ENCODE peak calls at places on chromosomes 16 and 17, in six cellular contexts. One of them, this sample, is unnamed. For H3K27me3, the result is how much of the 10 kb centered on the place peaks cover.

GRCh38 chr17:50649042-50649908 is 14.6 kb downstream of the ABCC3 start:
- DNase-seq in GM23338: no peak
- DNase-seq in left ventricle myocardium inferior: no peak
- DNase-seq in AG04450: peak
- DNase-seq in cardiac muscle cell: no peak
- DNase-seq in upper lobe of left lung: no peak
- DNase-seq in this sample: no peak

GRCh38 chr16:71249399-71249798 is 18.9 kb upstream of the HYDIN start:
- DNase-seq in GM23338: peak
- DNase-seq in left ventricle myocardium inferior: no peak
- DNase-seq in AG04450: no peak
- DNase-seq in cardiac muscle cell: no peak
- DNase-seq in upper lobe of left lung: no peak
- DNase-seq in this sample: no peak

GRCh38 chr17:35433075-35433894 is 985 bp upstream of the SLFN12 start:
- DNase-seq in GM23338: peak
- DNase-seq in left ventricle myocardium inferior: peak
- DNase-seq in AG04450: peak
- DNase-seq in cardiac muscle cell: peak
- DNase-seq in upper lobe of left lung: peak
- DNase-seq in this sample: peak

GRCh38 chr17:31092475-31093064 is 2.2 kb upstream of the NF1 start:
- DNase-seq in GM23338: no peak
- DNase-seq in left ventricle myocardium inferior: no peak
- DNase-seq in AG04450: no peak
- DNase-seq in cardiac muscle cell: no peak
- DNase-seq in upper lobe of left lung: no peak
- DNase-seq in this sample: no peak

GRCh38 chr17:14276535-14277250 is 24.2 kb upstream of the HS3ST3B1 start:
- DNase-seq in GM23338: no peak
- DNase-seq in left ventricle myocardium inferior: no peak
- DNase-seq in AG04450: no peak
- DNase-seq in cardiac muscle cell: no peak
- DNase-seq in upper lobe of left lung: no peak
- DNase-seq in this sample: no peak

GRCh38 chr17:72122668-72123495 is 2.1 kb downstream of the SOX9 start:
- DNase-seq in GM23338: peak
- DNase-seq in left ventricle myocardium inferior: peak
- DNase-seq in AG04450: no peak
- DNase-seq in cardiac muscle cell: peak
- DNase-seq in upper lobe of left lung: no peak
- DNase-seq in this sample: no peak

GRCh38 chr16:12392585-12393089 is 411.1 kb downstream of the CPPED1 start:
- DNase-seq in GM23338: no peak
- DNase-seq in left ventricle myocardium inferior: no peak
- DNase-seq in AG04450: no peak
- DNase-seq in cardiac muscle cell: no peak
- DNase-seq in upper lobe of left lung: no peak
- DNase-seq in this sample: no peak

GRCh38 chr16:66247516-66248089 is 118.9 kb upstream of the CDH5 start:
- DNase-seq in GM23338: no peak
- DNase-seq in left ventricle myocardium inferior: peak
- DNase-seq in AG04450: no peak
- DNase-seq in cardiac muscle cell: no peak
- DNase-seq in upper lobe of left lung: no peak
- DNase-seq in this sample: no peak

GRCh38 chr16:11612110-11612981 is 25.6 kb upstream of the LITAF start:
- DNase-seq in GM23338: peak
- DNase-seq in left ventricle myocardium inferior: peak
- DNase-seq in AG04450: no peak
- DNase-seq in cardiac muscle cell: no peak
- DNase-seq in upper lobe of left lung: peak
- DNase-seq in this sample: peak

GRCh38 chr17:39461113-39461910 is at the start of gene CDK12:
- DNase-seq in GM23338: peak
- DNase-seq in left ventricle myocardium inferior: peak
- DNase-seq in AG04450: peak
- DNase-seq in cardiac muscle cell: peak
- DNase-seq in upper lobe of left lung: peak
- DNase-seq in this sample: peak

GRCh38 chr16:67396159-67396774 is 3.0 kb upstream of the TPPP3 start:
- DNase-seq in GM23338: peak
- DNase-seq in left ventricle myocardium inferior: peak
- DNase-seq in AG04450: no peak
- DNase-seq in cardiac muscle cell: peak
- DNase-seq in upper lobe of left lung: peak
- DNase-seq in this sample: peak

GRCh38 chr17:57135026-57135747 is 50.1 kb downstream of the AKAP1 start:
- DNase-seq in GM23338: no peak
- DNase-seq in left ventricle myocardium inferior: no peak
- DNase-seq in AG04450: no peak
- DNase-seq in cardiac muscle cell: no peak
- DNase-seq in upper lobe of left lung: no peak
- DNase-seq in this sample: no peak

GRCh38 chr16:85557083-85557975 is 55.8 kb upstream of the GSE1 start:
- DNase-seq in GM23338: peak
- DNase-seq in left ventricle myocardium inferior: no peak
- DNase-seq in AG04450: no peak
- DNase-seq in cardiac muscle cell: no peak
- DNase-seq in upper lobe of left lung: no peak
- DNase-seq in this sample: no peak

GRCh38 chr17:55005520-55005919 is 37.0 kb downstream of the STXBP4 start:
- DNase-seq in GM23338: peak
- DNase-seq in left ventricle myocardium inferior: no peak
- DNase-seq in AG04450: no peak
- DNase-seq in cardiac muscle cell: peak
- DNase-seq in upper lobe of left lung: no peak
- DNase-seq in this sample: no peak

GRCh38 chr16:89600956-89601355 is 12.5 kb upstream of the DPEP1 start:
- DNase-seq in GM23338: no peak
- DNase-seq in left ventricle myocardium inferior: no peak
- DNase-seq in AG04450: no peak
- DNase-seq in cardiac muscle cell: no peak
- DNase-seq in upper lobe of left lung: no peak
- DNase-seq in this sample: no peak

GRCh38 chr16:71303938-71304337 is 14.7 kb upstream of the CMTR2 start:
- DNase-seq in GM23338: no peak
- DNase-seq in left ventricle myocardium inferior: no peak
- DNase-seq in AG04450: no peak
- DNase-seq in cardiac muscle cell: no peak
- DNase-seq in upper lobe of left lung: no peak
- DNase-seq in this sample: no peak

GRCh38 chr16:82748026-82748425 is 121.3 kb downstream of the CDH13 start:
- DNase-seq in GM23338: no peak
- DNase-seq in left ventricle myocardium inferior: peak
- DNase-seq in AG04450: no peak
- DNase-seq in cardiac muscle cell: no peak
- DNase-seq in upper lobe of left lung: no peak
- DNase-seq in this sample: no peak

GRCh38 chr17:13460646-13461045 is 141.1 kb downstream of the HS3ST3A1 start:
- DNase-seq in GM23338: no peak
- DNase-seq in left ventricle myocardium inferior: no peak
- DNase-seq in AG04450: no peak
- DNase-seq in cardiac muscle cell: no peak
- DNase-seq in upper lobe of left lung: no peak
- DNase-seq in this sample: no peak

DNA sequence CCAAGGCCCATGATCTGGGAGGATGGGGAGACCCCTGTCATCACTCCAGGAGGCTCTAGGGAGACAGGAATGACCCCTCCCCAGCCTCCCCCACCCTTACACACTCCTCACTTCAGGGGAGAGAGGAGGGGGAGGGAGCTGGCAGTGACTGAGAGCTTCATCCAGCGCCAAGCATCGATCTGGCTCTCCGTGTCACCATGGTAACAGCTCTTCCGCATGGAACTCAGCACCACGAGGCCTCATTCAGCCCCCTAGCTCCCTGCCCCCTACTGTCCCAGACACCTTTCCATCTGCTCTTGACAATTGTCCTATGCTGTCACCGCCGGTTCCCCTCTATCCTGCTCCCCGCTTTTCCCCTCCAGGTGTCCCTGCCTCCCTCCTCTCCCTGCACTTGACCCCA is 35.5 kb downstream of the GP2 start:
- DNase-seq in GM23338: peak
- DNase-seq in left ventricle myocardium inferior: no peak
- DNase-seq in AG04450: no peak
- DNase-seq in cardiac muscle cell: no peak
- DNase-seq in upper lobe of left lung: no peak
- DNase-seq in this sample: no peak
- H3K27me3 ChIP-seq in GM23338: under half
- H3K27me3 ChIP-seq in left ventricle myocardium inferior: half or more
- H3K27me3 ChIP-seq in AG04450: under half
- H3K27me3 ChIP-seq in cardiac muscle cell: under half
- H3K27me3 ChIP-seq in upper lobe of left lung: under half
- H3K27me3 ChIP-seq in this sample: under half

DNA sequence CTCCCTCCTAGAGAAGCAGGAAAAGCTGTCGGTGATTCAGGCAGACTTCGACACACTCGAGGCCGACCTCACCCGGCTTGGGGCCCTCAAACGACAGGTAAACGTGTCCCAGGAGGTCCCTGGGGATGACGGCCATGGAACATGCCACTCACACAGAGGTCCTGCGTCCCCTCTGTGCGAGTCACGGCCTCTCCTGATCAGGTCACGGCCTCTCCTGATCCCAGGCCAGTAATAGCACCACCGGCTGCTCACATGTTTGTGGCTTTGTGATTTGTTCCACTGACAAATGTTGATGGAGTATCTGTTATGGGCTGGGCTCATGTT is 4.1 kb upstream of the GAA start:
- DNase-seq in GM23338: no peak
- DNase-seq in left ventricle myocardium inferior: no peak
- DNase-seq in AG04450: no peak
- DNase-seq in cardiac muscle cell: no peak
- DNase-seq in upper lobe of left lung: no peak
- DNase-seq in this sample: no peak
- TF ChIP-seq CTCF in GM23338: no peak
- TF ChIP-seq CTCF in left ventricle myocardium inferior: no peak
- TF ChIP-seq CTCF in AG04450: no peak
- TF ChIP-seq CTCF in cardiac muscle cell: no peak
- TF ChIP-seq CTCF in upper lobe of left lung: no peak
- TF ChIP-seq CTCF in this sample: no peak

GRCh38 chr16:27317320-27317719 is 3.5 kb downstream of the IL4R start:
- DNase-seq in GM23338: no peak
- DNase-seq in left ventricle myocardium inferior: no peak
- DNase-seq in AG04450: no peak
- DNase-seq in cardiac muscle cell: no peak
- DNase-seq in upper lobe of left lung: peak
- DNase-seq in this sample: no peak

GRCh38 chr16:27317738-27318398 is 4.1 kb downstream of the IL4R start:
- DNase-seq in GM23338: no peak
- DNase-seq in left ventricle myocardium inferior: no peak
- DNase-seq in AG04450: no peak
- DNase-seq in cardiac muscle cell: no peak
- DNase-seq in upper lobe of left lung: no peak
- DNase-seq in this sample: no peak

GRCh38 chr16:27320261-27321012 is 6.7 kb downstream of the IL4R start:
- DNase-seq in GM23338: no peak
- DNase-seq in left ventricle myocardium inferior: no peak
- DNase-seq in AG04450: no peak
- DNase-seq in cardiac muscle cell: no peak
- DNase-seq in upper lobe of left lung: no peak
- DNase-seq in this sample: no peak

GRCh38 chr16:27319257-27319965 is 5.6 kb downstream of the IL4R start:
- DNase-seq in GM23338: no peak
- DNase-seq in left ventricle myocardium inferior: no peak
- DNase-seq in AG04450: no peak
- DNase-seq in cardiac muscle cell: no peak
- DNase-seq in upper lobe of left lung: peak
- DNase-seq in this sample: no peak

DNA sequence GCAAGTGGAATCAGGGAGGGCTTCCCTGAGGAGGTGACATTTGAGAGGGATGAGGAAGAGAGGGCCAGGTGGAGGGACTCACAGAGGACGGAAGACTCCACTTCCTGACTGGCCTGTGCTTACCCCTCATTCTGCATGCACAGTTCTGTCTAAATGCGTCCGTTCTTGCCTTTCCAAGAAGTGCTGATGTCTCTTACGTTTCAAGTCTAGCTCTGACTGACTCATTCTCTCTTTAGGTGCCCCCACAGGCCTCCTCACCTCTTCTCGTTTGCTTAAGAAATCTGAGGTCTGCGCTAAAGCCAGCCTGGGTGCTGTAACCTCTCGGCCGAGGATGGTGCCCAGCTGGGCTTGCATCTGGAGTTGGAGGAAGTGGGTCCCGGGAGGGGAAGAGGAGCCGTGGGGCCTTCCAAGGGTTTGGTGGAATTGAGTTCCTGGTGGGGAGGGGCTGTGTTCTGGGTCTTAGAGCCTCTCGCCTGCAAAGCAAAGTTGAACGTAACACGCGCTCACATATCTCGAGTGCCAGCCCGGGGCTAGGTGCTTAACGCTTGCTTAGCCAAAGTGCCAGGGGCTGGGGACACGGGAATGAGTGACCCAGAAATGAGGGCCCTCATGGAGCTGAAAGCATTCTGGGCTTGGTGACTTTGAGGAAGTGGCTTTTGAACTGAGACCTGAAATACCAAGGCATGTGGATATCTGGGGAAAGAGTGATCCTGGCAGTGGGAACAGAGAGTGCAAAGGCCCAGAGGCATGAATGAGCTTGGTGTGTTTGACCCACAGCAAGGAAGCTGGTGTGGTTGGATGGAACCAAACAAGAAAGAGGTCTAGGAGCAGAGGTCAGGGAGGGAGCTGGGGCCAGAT is 4.9 kb downstream of the IL4R start:
- DNase-seq in GM23338: no peak
- DNase-seq in left ventricle myocardium inferior: peak
- DNase-seq in AG04450: no peak
- DNase-seq in cardiac muscle cell: peak
- DNase-seq in upper lobe of left lung: peak
- DNase-seq in this sample: no peak
- H3K4me3 ChIP-seq in GM23338: no peak
- H3K4me3 ChIP-seq in left ventricle myocardium inferior: no peak
- H3K4me3 ChIP-seq in AG04450: no peak
- H3K4me3 ChIP-seq in cardiac muscle cell: no peak
- H3K4me3 ChIP-seq in upper lobe of left lung: no peak
- H3K4me3 ChIP-seq in this sample: no peak

DNA sequence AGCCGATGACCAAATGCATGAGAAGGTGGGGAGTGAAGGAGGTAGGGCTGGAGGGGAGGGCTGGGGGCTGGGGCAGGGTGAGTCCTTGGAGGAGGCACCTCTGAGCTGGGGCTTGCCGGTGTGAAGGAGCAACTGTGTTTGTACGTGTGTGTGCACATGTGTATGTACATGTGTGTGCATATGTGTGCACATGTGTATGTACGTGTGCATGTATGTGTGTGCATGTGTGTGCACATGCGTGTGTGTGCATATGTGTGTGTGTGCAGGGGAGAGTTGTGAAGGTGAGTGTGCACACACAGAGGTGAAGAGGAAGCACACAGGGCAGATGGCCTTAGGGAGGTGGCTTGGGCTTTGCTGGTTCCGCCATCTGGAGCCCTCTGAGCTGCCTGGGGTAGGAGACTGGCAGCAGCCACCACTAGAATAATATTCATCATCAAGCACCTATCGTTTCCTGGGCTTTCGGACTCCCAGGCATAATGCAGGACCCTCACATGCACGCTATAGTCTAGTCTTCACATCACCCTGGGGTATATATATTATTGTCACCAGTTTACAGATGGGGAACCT is 120.9 kb upstream of the CDC42EP4 start:
- DNase-seq in GM23338: no peak
- DNase-seq in left ventricle myocardium inferior: no peak
- DNase-seq in AG04450: no peak
- DNase-seq in cardiac muscle cell: no peak
- DNase-seq in upper lobe of left lung: no peak
- DNase-seq in this sample: no peak
- H3K27me3 ChIP-seq in GM23338: under half
- H3K27me3 ChIP-seq in left ventricle myocardium inferior: under half
- H3K27me3 ChIP-seq in AG04450: under half
- H3K27me3 ChIP-seq in cardiac muscle cell: under half
- H3K27me3 ChIP-seq in upper lobe of left lung: under half
- H3K27me3 ChIP-seq in this sample: under half